ENCODE peak calls at places on chromosomes 2 and 18, in four cellular contexts. F is heart right ventricle, U is PC-3, R is transverse colon. B is an unnamed sample. For H3K4me1, the result is how much of the 10 kb centered on the place peaks cover.

GRCh38 chr2:25851740-25852503 is 26.4 kb downstream of the ASXL2 start:
- DNase-seq in F (no peak), U (peak), R (no peak), B (no peak)

GRCh38 chr2:159557437-159558034 is 58.8 kb downstream of the BAZ2B start:
- DNase-seq in F (no peak), U (peak), R (no peak), B (no peak)

GRCh38 chr2:191847764-191848163 is 876 bp upstream of the CAVIN2 start:
- DNase-seq in F (no peak), U (no peak), R (no peak), B (no peak)

GRCh38 chr2:71243548-71244301 is 16.8 kb upstream of the PAIP2B start:
- DNase-seq in F (peak), U (no peak), R (no peak), B (no peak)

GRCh38 chr2:184611221-184612085 is 13.1 kb downstream of the ZNF804A start:
- DNase-seq in F (no peak), U (peak), R (no peak), B (no peak)

GRCh38 chr2:225895126-225895525 is 495.6 kb downstream of the NYAP2 start:
- DNase-seq in F (no peak), U (peak), R (no peak), B (no peak)

GRCh38 chr2:40159333-40159732 is 292.6 kb downstream of the SLC8A1 start:
- DNase-seq in F (no peak), U (no peak), R (no peak), B (no peak)

GRCh38 chr2:7430869-7431641 is 513.8 kb downstream of the RNF144A start:
- DNase-seq in F (peak), U (peak), R (peak), B (no peak)

GRCh38 chr18:56532176-56532840 is 106.1 kb downstream of the TXNL1 start:
- DNase-seq in F (no peak), U (peak), R (no peak), B (no peak)

GRCh38 chr2:120935339-120936313 is 200.0 kb downstream of the GLI2 start:
- DNase-seq in F (no peak), U (peak), R (peak), B (peak)

GRCh38 chr2:35184471-35184870 is 1171.1 kb upstream of the CRIM1 start:
- DNase-seq in F (no peak), U (no peak), R (no peak), B (no peak)

GRCh38 chr2:65799455-65799854 is 367.1 kb upstream of the SPRED2 start:
- DNase-seq in F (no peak), U (no peak), R (no peak), B (no peak)

GRCh38 chr2:10236571-10237391 is 65.9 kb upstream of the HPCAL1 start:
- DNase-seq in F (no peak), U (no peak), R (no peak), B (no peak)

GRCh38 chr2:22855081-22855480 is 529.9 kb upstream of the KLHL29 start:
- DNase-seq in F (no peak), U (no peak), R (no peak), B (no peak)

GRCh38 chr2:241541564-241542277 is 16.8 kb upstream of the BOK start:
- DNase-seq in F (no peak), U (no peak), R (no peak), B (no peak)

GRCh38 chr2:68714866-68715265 is 19.7 kb upstream of the ARHGAP25 start:
- DNase-seq in F (peak), U (no peak), R (peak), B (no peak)

GRCh38 chr2:74573747-74574562 is 19.4 kb downstream of the DOK1 start:
- DNase-seq in F (no peak), U (peak), R (no peak), B (no peak)

GRCh38 chr18:35026407-35027061 is 14.7 kb upstream of the MAPRE2 start:
- DNase-seq in F (no peak), U (no peak), R (no peak), B (no peak)

GRCh38 chr2:219035942-219036341 is 5.4 kb downstream of the CFAP65 start:
- DNase-seq in F (no peak), U (no peak), R (no peak), B (no peak)

GRCh38 chr2:112465373-112465772 is 16.6 kb upstream of the TTL start:
- DNase-seq in F (no peak), U (peak), R (no peak), B (no peak)

GRCh38 chr2:67600472-67600871 is 203.3 kb downstream of the ETAA1 start:
- DNase-seq in F (no peak), U (peak), R (no peak), B (no peak)

GRCh38 chr2:177332041-177332991 is 60.3 kb upstream of the AGPS start:
- DNase-seq in F (peak), U (peak), R (peak), B (peak)

GRCh38 chr2:54967759-54968365 is 82.4 kb downstream of the RTN4 start:
- DNase-seq in F (no peak), U (no peak), R (no peak), B (no peak)

GRCh38 chr2:136297312-136297711 is 179.4 kb upstream of the CXCR4 start:
- DNase-seq in F (no peak), U (no peak), R (no peak), B (no peak)

GRCh38 chr2:112175958-112176573 is 37.9 kb downstream of the FBLN7 start:
- DNase-seq in F (no peak), U (no peak), R (no peak), B (no peak)

GRCh38 chr2:216765810-216766259 is 70.5 kb upstream of the IGFBP5 start:
- DNase-seq in F (peak), U (peak), R (no peak), B (no peak)

GRCh38 chr18:79898952-79899608 is 52.4 kb downstream of the SLC66A2 start:
- DNase-seq in F (no peak), U (no peak), R (peak), B (peak)

GRCh38 chr2:212424090-212424489 is 114.5 kb downstream of the ERBB4 start:
- DNase-seq in F (no peak), U (peak), R (no peak), B (no peak)

GRCh38 chr18:47944972-47945843 is 14.7 kb upstream of the SMAD2 start:
- DNase-seq in F (no peak), U (peak), R (no peak), B (no peak)

GRCh38 chr2:201808070-201808469 is 1.7 kb downstream of the CDK15 start:
- DNase-seq in F (no peak), U (no peak), R (no peak), B (no peak)
- H3K4me3 ChIP-seq in F (no peak), U (no peak), R (no peak), B (no peak)

DNA sequence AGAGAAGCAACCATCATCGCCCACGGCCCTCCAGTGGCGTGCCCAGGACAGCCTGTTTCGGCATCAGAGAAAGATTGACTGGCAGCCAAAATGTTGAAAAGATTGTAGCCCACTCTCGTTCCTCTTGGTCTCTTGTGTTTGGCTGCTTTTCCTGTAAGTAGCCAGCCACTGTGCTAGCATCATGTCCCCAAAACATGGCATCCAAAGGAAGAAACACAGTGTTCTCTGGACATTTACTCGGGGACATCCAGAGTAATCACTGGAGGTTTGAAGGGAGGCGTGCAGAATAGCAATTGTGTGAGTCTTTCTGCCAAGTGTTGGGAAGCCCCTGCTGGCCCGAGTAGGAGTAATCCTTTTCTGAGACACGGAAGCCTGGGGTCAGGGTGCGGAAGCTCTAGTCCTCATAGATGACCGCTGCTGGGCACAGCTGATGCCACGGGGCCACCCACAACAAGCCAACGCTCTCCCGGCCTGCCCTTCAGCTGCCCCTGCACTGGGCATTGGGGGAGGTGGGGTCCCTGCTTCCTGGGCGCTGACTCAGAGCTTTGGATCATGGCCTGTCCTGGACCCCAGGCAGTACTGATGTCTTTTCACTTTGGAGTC is 24.8 kb upstream of the HDAC4 start:
- DNase-seq in F (no peak), U (no peak), R (no peak), B (no peak)
- TF ChIP-seq CTCF in F (no peak), U (no peak), R (no peak), B (no peak)

GRCh38 chr2:196244966-196245365 is 73.6 kb upstream of the STK17B start:
- DNase-seq in F (no peak), U (no peak), R (no peak), B (no peak)
- H3K4me1 ChIP-seq in F (under half), U (under half), R (under half), B (under half)

DNA sequence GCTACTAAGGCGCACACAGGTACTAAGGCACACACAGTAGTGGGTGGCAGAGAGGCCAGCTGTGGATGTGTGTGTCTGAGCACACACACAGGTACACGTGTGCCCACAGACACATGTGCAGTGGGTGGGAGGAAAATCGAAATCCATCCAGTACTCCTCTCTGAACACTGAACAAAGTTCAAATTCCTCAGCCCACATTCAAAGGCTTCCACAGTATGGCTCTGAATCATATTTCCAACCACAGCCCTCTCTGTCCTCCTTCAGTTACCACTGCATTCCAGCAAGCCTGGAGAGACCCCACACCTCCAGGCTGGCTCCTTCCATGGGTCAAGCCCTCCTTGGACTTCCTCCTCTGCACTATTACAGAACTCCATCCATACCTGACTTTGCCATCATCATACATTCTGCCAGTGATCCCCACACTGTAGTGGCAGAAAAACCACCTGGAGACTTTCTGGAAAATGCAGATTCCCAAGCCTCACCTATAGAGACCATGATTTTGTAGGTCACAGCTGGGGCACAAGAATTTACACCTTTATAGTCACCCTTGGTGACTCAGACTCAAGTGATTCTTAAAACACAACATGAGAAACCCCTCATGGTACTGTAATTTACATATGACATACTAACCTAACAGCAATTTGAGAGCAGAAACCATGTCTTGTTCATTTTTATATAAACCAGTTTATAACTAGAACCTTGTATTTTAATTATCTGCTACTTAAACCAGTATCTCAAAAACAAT is 31.4 kb downstream of the EPG5 start:
- DNase-seq in F (no peak), U (no peak), R (no peak), B (no peak)
- H3K4me3 ChIP-seq in F (no peak), U (no peak), R (no peak), B (no peak)

DNA sequence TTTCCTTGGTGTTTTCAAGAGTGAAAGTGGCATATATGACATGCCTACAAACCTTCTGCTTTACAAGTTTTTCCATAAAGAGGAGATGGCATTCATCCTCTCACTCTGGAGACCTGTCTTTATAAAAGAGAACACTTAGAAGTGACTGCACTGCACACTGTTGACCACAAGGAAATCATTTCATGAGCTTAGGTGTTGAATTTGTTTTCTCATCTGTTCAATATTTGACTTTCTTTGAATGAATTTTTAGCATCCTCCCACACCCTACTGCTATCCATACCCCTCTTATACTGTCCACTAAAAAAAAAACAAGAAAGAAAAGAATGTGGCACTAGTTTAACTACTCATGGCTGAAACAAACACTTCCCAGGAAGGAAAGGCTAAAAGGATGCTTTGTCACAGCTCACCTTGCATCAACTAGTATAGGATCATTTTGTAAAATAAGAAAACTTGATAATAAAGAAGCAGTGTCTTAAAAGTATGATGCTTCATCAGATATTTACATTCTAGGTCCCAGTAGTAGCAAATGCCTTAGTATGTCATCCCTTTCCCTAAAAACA is 83.0 kb downstream of the ACVR1 start:
- DNase-seq in F (no peak), U (peak), R (no peak), B (no peak)
- TF ChIP-seq CTCF in F (no peak), U (peak), R (peak), B (no peak)

B was measured in prostate gland.